ENCODE peak calls at places on chromosomes 2 and 18, in five cellular contexts. X, D, Y, M and E are unnamed samples.

GRCh38 chr18:23735021-23735464 is 45.8 kb downstream of the LAMA3 start:
- DNase-seq in Y (no peak), X (no peak), D (no peak), M (no peak), E (no peak)

GRCh38 chr2:180474716-180475115 is 467.6 kb upstream of the CWC22 start:
- DNase-seq in M (no peak), Y (no peak), X (no peak), D (no peak), E (no peak)

GRCh38 chr2:199430219-199430618 is 27.5 kb downstream of the SATB2 start:
- DNase-seq in Y (no peak), X (no peak), M (no peak), D (no peak), E (no peak)

GRCh38 chr18:3966985-3967856 is 487.9 kb downstream of the DLGAP1 start:
- DNase-seq in M (peak; percentile 65), D (no peak), Y (no peak), X (no peak), E (no peak)

GRCh38 chr18:24395049-24395780 is 2.4 kb downstream of the OSBPL1A start:
- DNase-seq in X (no peak), D (no peak), M (no peak), Y (no peak), E (peak; percentile 19)

GRCh38 chr18:50469380-50469781 is 90.5 kb upstream of the MAPK4 start:
- DNase-seq in X (no peak), Y (no peak), D (peak; percentile 73), M (no peak), E (no peak)

GRCh38 chr2:241859017-241859435 is 332 bp upstream of the PDCD1 start:
- DNase-seq in M (no peak), Y (no peak), X (no peak), D (peak; percentile 51), E (no peak)

GRCh38 chr2:9330639-9331270 is 92.6 kb downstream of the ITGB1BP1 start:
- DNase-seq in Y (no peak), M (no peak), D (no peak), X (peak; percentile 43), E (peak; percentile 42)

GRCh38 chr2:71071681-71072398 is 3.4 kb downstream of the NAGK start:
- DNase-seq in M (no peak), X (peak; percentile 86), Y (peak; percentile 75), D (no peak), E (peak; percentile 98)

GRCh38 chr2:109135572-109136185 is 6.7 kb downstream of the SH3RF3 start:
- DNase-seq in M (peak; percentile 15), X (no peak), D (no peak), Y (no peak), E (no peak)

GRCh38 chr2:20050712-20051517 is 513 bp downstream of the LAPTM4A start:
- DNase-seq in Y (peak; percentile 22), M (peak; percentile 64), D (no peak), X (no peak), E (no peak)